ENCODE peak calls at places on chromosomes 1 and 21, in four cellular contexts. H is activated T-cell treated with anti-CD3 and anti-CD28 coated beads for 1 hour, N is NCI-H510A treated with DMSO at 0.1 percent for 48 hours, U is memory B cell. Q is an unnamed sample.

GRCh38 chr1:177511036-177511435 is 340.3 kb downstream of the BRINP2 start:
- DNase-seq in H (no peak), N (no peak), U (no peak), Q (no peak)

GRCh38 chr1:111592389-111593361 is 26.9 kb upstream of the RAP1A start:
- DNase-seq in H (peak; percentile 81), N (no peak), U (peak; percentile 47), Q (peak; percentile 22)

GRCh38 chr1:113929750-113930498 is 800 bp downstream of the HIPK1 start:
- DNase-seq in H (peak; percentile 46), N (peak; percentile 5), U (peak; percentile 71), Q (peak; percentile 32)

GRCh38 chr1:180231506-180232420 is 1.7 kb downstream of the LHX4 start:
- DNase-seq in H (no peak), N (no peak), U (no peak), Q (peak; percentile 50)

GRCh38 chr1:162873671-162874666 is 13.0 kb upstream of the CCDC190 start:
- DNase-seq in H (no peak), N (peak; percentile 24), U (no peak), Q (no peak)

GRCh38 chr1:15678578-15678977 is 5.5 kb upstream of the PLEKHM2 start:
- DNase-seq in H (no peak), N (no peak), U (no peak), Q (no peak)

GRCh38 chr1:240310226-240310925 is 218.7 kb downstream of the FMN2 start:
- DNase-seq in H (no peak), N (no peak), U (no peak), Q (no peak)

GRCh38 chr21:39021475-39021832 is 161.8 kb downstream of the PSMG1 start:
- DNase-seq in H (no peak), N (no peak), U (no peak), Q (no peak)

GRCh38 chr1:202998836-202999750 is 8.1 kb upstream of the TMEM183A start:
- DNase-seq in H (peak; percentile 58), N (peak; percentile 52), U (peak; percentile 66), Q (peak; percentile 52)

GRCh38 chr1:87331319-87332269 is 2.9 kb downstream of the LMO4 start:
- DNase-seq in H (peak; percentile 62), N (peak; percentile 97), U (peak; percentile 26), Q (peak; percentile 89)

GRCh38 chr1:244352156-244352830 is 99.4 kb downstream of the ADSS2 start:
- DNase-seq in H (no peak), N (no peak), U (no peak), Q (no peak)

GRCh38 chr21:33075596-33076195 is 5.8 kb downstream of the OLIG1 start:
- DNase-seq in H (no peak), N (no peak), U (no peak), Q (no peak)

GRCh38 chr1:202184750-202185460 is 8.7 kb upstream of the LGR6 start:
- DNase-seq in H (peak; percentile 62), N (peak; percentile 76), U (no peak), Q (peak; percentile 81)

GRCh38 chr1:47388548-47389238 is 27.4 kb upstream of the FOXE3 start:
- DNase-seq in H (peak; percentile 13), N (peak; percentile 69), U (peak; percentile 16), Q (peak; percentile 64)

GRCh38 chr1:206685749-206686485 is 1.2 kb downstream of the MAPKAPK2 start:
- DNase-seq in H (no peak), N (no peak), U (peak; percentile 36), Q (no peak)

GRCh38 chr1:66671472-66671871 is 80.8 kb upstream of the DYNLT5 start:
- DNase-seq in H (no peak), N (no peak), U (no peak), Q (no peak)

GRCh38 chr1:66443793-66444192 is 90.2 kb upstream of the SGIP1 start:
- DNase-seq in H (no peak), N (no peak), U (no peak), Q (no peak)

GRCh38 chr1:119228318-119228717 is 87.9 kb upstream of the WARS2 start:
- DNase-seq in H (no peak), N (no peak), U (no peak), Q (no peak)

GRCh38 chr1:156836041-156836654 is 19.5 kb upstream of the SH2D2A start:
- DNase-seq in H (no peak), N (no peak), U (no peak), Q (no peak)

GRCh38 chr1:48789903-48790302 is 13.2 kb upstream of the BEND5 start:
- DNase-seq in H (no peak), N (no peak), U (no peak), Q (no peak)

GRCh38 chr1:203325418-203326091 is 20.2 kb downstream of the BTG2 start:
- DNase-seq in H (no peak), N (peak; percentile 91), U (peak; percentile 43), Q (peak; percentile 92)

GRCh38 chr21:40902299-40902698 is 55.3 kb upstream of the DSCAM start:
- DNase-seq in H (no peak), N (peak; percentile 1), U (no peak), Q (peak; percentile 97)

GRCh38 chr1:230517786-230518185 is 91.7 kb upstream of the PGBD5 start:
- DNase-seq in H (no peak), N (peak; percentile 29), U (no peak), Q (peak; percentile 85)

GRCh38 chr1:174812026-174812425 is 187.7 kb upstream of the CACYBP start:
- DNase-seq in H (no peak), N (no peak), U (no peak), Q (peak; percentile 37)

GRCh38 chr1:176494436-176494835 is 31.5 kb downstream of the PAPPA2 start:
- DNase-seq in H (no peak), N (no peak), U (no peak), Q (no peak)

GRCh38 chr1:33624991-33625870 is 152.8 kb downstream of the ZSCAN20 start:
- DNase-seq in H (no peak), N (no peak), U (no peak), Q (no peak)

GRCh38 chr1:172777767-172778166 is 118.9 kb downstream of the FASLG start:
- DNase-seq in H (no peak), N (no peak), U (no peak), Q (no peak)

GRCh38 chr1:109910963-109911798 is 532 bp downstream of the CSF1 start:
- DNase-seq in H (no peak), N (no peak), U (no peak), Q (no peak)

GRCh38 chr1:40451238-40451585 is 936 bp downstream of the ZFP69B start:
- DNase-seq in H (no peak), N (peak; percentile 42), U (no peak), Q (no peak)

GRCh38 chr1:223036479-223036845 is 106.6 kb downstream of the TLR5 start:
- DNase-seq in H (no peak), N (no peak), U (no peak), Q (no peak)

Q was measured in NCI-H345.